ENCODE peak calls at places on chromosomes 1 and 21, in nine cellular contexts. T, W, I, U, H, M, Z, A and E are unnamed samples.

GRCh38 chr1:201222125-201222524 is 31.5 kb downstream of the IGFN1 start:
- DNase-seq in A (no peak), W (no peak), H (no peak), M (no peak), U (no peak), I (no peak), Z (no peak), T (no peak), E (no peak)

GRCh38 chr1:202170726-202171125 is 10.3 kb upstream of the PTPN7 start:
- DNase-seq in I (no peak), W (no peak), M (no peak), T (no peak), H (no peak), A (no peak), Z (no peak), U (no peak), E (no peak)

GRCh38 chr1:88001460-88001859 is 672.8 kb downstream of the LMO4 start:
- DNase-seq in M (no peak), T (no peak), W (peak), H (no peak), U (peak), Z (peak), A (peak), I (no peak), E (no peak)

GRCh38 chr21:26846036-26846931 is 1.1 kb upstream of the ADAMTS1 start:
- DNase-seq in M (peak), A (no peak), T (no peak), I (no peak), U (peak), H (peak), W (peak), Z (peak), E (no peak)

GRCh38 chr1:67753776-67754525 is 69.0 kb downstream of the GADD45A start:
- DNase-seq in T (no peak), M (no peak), H (no peak), U (no peak), A (no peak), Z (no peak), I (no peak), W (no peak), E (no peak)

GRCh38 chr1:30900931-30901560 is 7.5 kb downstream of the SDC3 start:
- DNase-seq in T (no peak), W (no peak), I (no peak), Z (no peak), A (no peak), U (no peak), M (no peak), H (no peak), E (no peak)

GRCh38 chr1:172203135-172203823 is 217.2 kb upstream of the C1orf105 start:
- DNase-seq in T (no peak), A (no peak), I (no peak), H (no peak), Z (peak), W (peak), M (no peak), U (no peak), E (no peak)

GRCh38 chr1:93581917-93582850 is 99.5 kb downstream of the BCAR3 start:
- DNase-seq in T (no peak), Z (no peak), M (peak), W (no peak), H (no peak), I (no peak), U (no peak), A (no peak), E (no peak)

GRCh38 chr1:179926494-179927205 is 28.0 kb upstream of the CEP350 start:
- DNase-seq in U (peak), T (no peak), Z (peak), I (no peak), M (no peak), A (peak), H (no peak), W (no peak), E (no peak)

GRCh38 chr1:15849775-15850449 is 2.4 kb downstream of the SPEN start:
- DNase-seq in M (no peak), I (peak), T (peak), A (no peak), U (peak), W (peak), Z (peak), H (no peak), E (peak)

GRCh38 chr21:28283652-28284490 is 708.8 kb downstream of the LTN1 start:
- DNase-seq in T (no peak), M (no peak), H (no peak), U (peak), Z (peak), W (peak), A (peak), I (no peak), E (no peak)

GRCh38 chr1:208182880-208183279 is 61.3 kb downstream of the PLXNA2 start:
- DNase-seq in U (no peak), W (no peak), M (no peak), I (no peak), A (no peak), H (no peak), Z (no peak), T (no peak), E (no peak)

GRCh38 chr21:43778469-43779335 is 2.6 kb upstream of the CSTB start:
- DNase-seq in I (no peak), H (no peak), W (peak), Z (no peak), T (no peak), U (no peak), A (no peak), M (no peak), E (peak)

GRCh38 chr1:155008015-155008941 is 5.7 kb downstream of the ZBTB7B start:
- DNase-seq in A (no peak), Z (no peak), W (peak), T (no peak), H (no peak), M (no peak), U (no peak), I (no peak), E (no peak)

GRCh38 chr1:217136895-217137205 is 413.6 kb upstream of the ESRRG start:
- DNase-seq in A (no peak), H (no peak), I (no peak), U (no peak), M (no peak), T (no peak), Z (no peak), W (peak), E (no peak)
- H3K4me3 ChIP-seq in A (no peak), H (no peak), I (no peak), U (no peak), M (no peak), T (no peak), Z (no peak), W (peak), E (no peak)

GRCh38 chr1:119680193-119680592 is 31.5 kb upstream of the PHGDH start:
- DNase-seq in H (no peak), I (no peak), T (no peak), W (no peak), M (no peak), U (no peak), Z (no peak), A (no peak), E (no peak)

GRCh38 chr1:119682141-119682540 is 29.6 kb upstream of the PHGDH start:
- DNase-seq in H (no peak), T (no peak), I (no peak), U (peak), W (no peak), Z (no peak), A (no peak), M (no peak), E (no peak)

GRCh38 chr1:119681560-119681959 is 30.2 kb upstream of the PHGDH start:
- DNase-seq in A (no peak), H (no peak), M (no peak), U (no peak), Z (no peak), T (no peak), W (no peak), I (no peak), E (no peak)

GRCh38 chr1:119679223-119679622 is 31.2 kb upstream of the ZNF697 start:
- DNase-seq in W (peak), I (no peak), M (no peak), H (no peak), T (no peak), U (no peak), A (no peak), Z (no peak), E (no peak)

GRCh38 chr1:119680723-119681122 is 31.0 kb upstream of the PHGDH start:
- DNase-seq in I (no peak), U (no peak), T (no peak), W (no peak), Z (no peak), H (no peak), A (no peak), M (no peak), E (no peak)
- H3K4me3 ChIP-seq in I (no peak), U (no peak), T (no peak), W (no peak), Z (no peak), H (no peak), A (no peak), M (no peak), E (no peak)

DNA sequence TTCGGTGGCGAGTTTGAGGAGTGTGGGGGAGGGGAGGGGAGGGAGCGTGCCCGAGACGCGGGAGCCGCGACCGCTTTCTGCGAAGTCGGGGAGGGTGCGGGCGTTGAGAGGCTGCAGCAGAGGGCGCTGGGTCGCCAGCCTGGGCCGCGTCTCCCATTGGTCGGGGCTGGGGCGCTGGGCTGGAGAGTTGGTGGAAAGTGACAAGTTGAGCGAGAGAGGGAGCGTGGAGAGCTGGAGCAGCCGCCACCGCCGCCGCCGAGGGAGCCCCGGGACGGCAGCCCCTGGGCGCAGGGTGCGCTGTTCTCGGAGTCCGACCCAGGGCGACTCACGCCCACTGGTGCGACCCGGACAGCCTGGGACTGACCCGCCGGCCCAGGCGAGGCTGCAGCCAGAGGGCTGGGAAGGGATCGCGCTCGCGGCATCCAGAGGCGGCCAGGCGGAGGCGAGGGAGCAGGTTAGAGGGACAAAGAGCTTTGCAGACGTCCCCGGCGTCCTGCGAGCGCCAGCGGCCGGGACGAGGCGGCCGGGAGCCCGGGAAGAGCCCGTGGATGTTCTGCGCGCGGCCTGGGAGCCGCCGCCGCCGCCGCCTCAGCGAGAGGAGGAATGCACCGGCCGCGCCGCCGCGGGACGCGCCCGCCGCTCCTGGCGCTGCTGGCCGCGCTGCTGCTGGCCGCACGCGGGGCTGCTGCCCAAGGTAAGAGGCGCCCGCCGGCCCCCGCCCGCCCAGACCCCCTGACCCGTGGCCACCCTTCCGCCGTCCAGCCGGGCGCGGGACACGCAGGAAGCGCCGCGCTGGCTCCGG is at the start of gene ROR1:
- DNase-seq in I (peak), A (no peak), Z (peak), W (peak), H (peak), M (peak), T (peak), U (peak), E (peak)
- H3K4me3 ChIP-seq in I (peak), A (peak), Z (peak), W (peak), H (peak), M (peak), T (no peak), U (peak), E (no peak)

GRCh38 chr1:45623972-45624371 is at the start of gene CCDC17:
- DNase-seq in A (no peak), Z (no peak), H (no peak), M (no peak), T (no peak), W (no peak), I (no peak), U (peak), E (no peak)
- H3K4me3 ChIP-seq in A (no peak), Z (no peak), H (peak), M (peak), T (no peak), W (no peak), I (no peak), U (peak), E (no peak)

DNA sequence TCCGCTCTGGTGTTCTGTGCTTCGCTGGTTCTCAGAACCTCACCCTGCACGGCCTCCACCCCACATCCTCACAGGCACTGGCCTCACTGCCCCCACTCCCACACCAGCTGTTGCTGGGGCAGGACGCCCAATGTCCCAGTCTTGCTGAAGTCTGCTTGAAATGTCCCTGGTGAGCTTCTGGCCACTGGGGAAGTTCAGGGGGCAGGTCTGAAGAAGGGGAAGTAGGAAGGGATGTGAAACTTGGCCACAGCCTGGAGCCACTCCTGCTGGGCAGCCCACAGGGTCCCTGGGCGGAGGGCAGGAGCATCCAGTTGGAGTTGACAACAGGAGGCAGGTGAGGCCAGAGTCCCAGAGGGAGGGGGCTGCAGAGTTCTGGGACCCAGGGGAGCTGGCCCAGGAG is at the start of gene C1QA:
- DNase-seq in A (no peak), H (peak), M (peak), Z (no peak), T (no peak), W (no peak), U (no peak), I (no peak), E (no peak)
- H3K4me3 ChIP-seq in A (no peak), H (peak), M (peak), Z (no peak), T (no peak), W (no peak), U (no peak), I (no peak), E (no peak)

DNA sequence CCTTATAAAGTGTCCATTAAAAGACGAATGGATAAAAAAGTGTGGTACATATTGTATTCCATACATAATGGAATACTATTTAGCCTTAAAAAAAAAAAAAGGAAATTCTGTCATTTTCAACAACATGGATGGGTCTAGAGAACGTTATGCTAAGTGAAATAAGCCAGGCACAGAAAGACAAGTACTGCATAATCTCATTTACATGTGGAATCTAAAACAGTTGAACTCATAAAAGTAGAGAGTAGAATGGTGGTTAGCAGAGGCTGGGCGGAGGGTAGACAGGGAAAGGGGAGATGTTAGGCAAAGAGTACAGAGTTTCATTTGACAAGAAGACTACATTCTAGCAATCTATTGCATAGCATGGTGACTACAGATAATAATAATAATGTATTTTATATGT is 2.6 kb downstream of the CTSS start:
- DNase-seq in H (no peak), W (no peak), Z (no peak), U (no peak), M (no peak), I (no peak), T (no peak), A (no peak), E (no peak)
- H3K4me3 ChIP-seq in H (no peak), W (no peak), Z (no peak), U (no peak), M (no peak), I (no peak), T (peak), A (no peak), E (no peak)

DNA sequence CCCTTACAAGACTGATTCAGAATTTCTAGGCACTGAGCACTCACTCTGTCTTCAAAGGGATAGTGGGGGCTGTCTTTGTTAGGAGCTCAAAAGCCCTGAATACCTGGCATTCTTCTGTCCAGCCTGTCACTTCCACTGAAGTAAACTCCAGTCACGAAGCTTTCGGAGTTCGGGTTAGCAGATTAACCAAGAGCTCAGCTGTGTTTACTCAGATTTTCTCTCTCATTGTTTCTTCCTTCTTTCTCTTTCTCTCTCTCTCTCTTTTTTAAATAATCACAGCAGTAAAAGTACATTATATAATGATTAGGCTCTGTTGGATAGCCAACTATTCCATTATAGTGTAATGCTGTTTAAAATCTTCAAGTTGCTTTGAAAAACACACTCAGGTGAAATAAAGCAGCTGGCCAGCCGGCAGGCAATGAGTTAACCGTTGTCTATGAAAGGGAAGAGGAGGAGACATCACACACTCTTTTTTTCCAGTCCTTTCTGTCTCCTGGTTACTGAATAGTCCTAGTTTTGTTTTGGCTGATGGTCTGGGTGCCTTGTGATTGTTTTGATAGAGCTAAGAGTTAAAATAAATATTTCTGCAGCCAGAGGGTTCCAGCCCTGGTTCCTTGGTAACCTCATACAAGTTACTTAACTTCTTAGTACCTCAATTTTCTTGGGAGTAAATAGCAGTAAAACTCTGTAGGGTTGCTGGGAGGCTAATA is 89.8 kb downstream of the ADSS2 start:
- DNase-seq in U (peak), A (peak), H (no peak), Z (peak), W (peak), I (no peak), M (no peak), T (no peak), E (no peak)
- H3K4me3 ChIP-seq in U (no peak), A (peak), H (no peak), Z (peak), W (no peak), I (no peak), M (no peak), T (no peak), E (no peak)